ENCODE peak calls at places on chromosomes 6 and 20, in seven cellular contexts. One of them, this sample, is unnamed.

GRCh38 chr20:6473197-6473596 is 294.3 kb upstream of the BMP2 start:
- DNase-seq in HCT116: no peak
- DNase-seq in left lung: no peak
- DNase-seq in IMR-90: peak
- DNase-seq in H9: no peak
- DNase-seq in A673: no peak
- DNase-seq in psoas muscle: no peak
- DNase-seq in this sample: peak

GRCh38 chr6:90406142-90406794 is 109.6 kb upstream of the BACH2 start:
- DNase-seq in HCT116: peak
- DNase-seq in left lung: no peak
- DNase-seq in IMR-90: peak
- DNase-seq in H9: no peak
- DNase-seq in A673: peak
- DNase-seq in psoas muscle: no peak
- DNase-seq in this sample: peak

GRCh38 chr6:28940294-28940858 is 16.6 kb upstream of the TRIM27 start:
- DNase-seq in HCT116: no peak
- DNase-seq in left lung: no peak
- DNase-seq in IMR-90: no peak
- DNase-seq in H9: peak
- DNase-seq in A673: peak
- DNase-seq in psoas muscle: no peak
- DNase-seq in this sample: no peak

GRCh38 chr6:145263807-145264206 is 471.5 kb downstream of the EPM2A start:
- DNase-seq in HCT116: no peak
- DNase-seq in left lung: no peak
- DNase-seq in IMR-90: no peak
- DNase-seq in H9: no peak
- DNase-seq in A673: no peak
- DNase-seq in psoas muscle: no peak
- DNase-seq in this sample: no peak

GRCh38 chr20:2978519-2978918 is 64.9 kb upstream of the GNRH2 start:
- DNase-seq in HCT116: no peak
- DNase-seq in left lung: no peak
- DNase-seq in IMR-90: no peak
- DNase-seq in H9: no peak
- DNase-seq in A673: no peak
- DNase-seq in psoas muscle: no peak
- DNase-seq in this sample: no peak

GRCh38 chr6:20873425-20874190 is 339.4 kb downstream of the CDKAL1 start:
- DNase-seq in HCT116: no peak
- DNase-seq in left lung: no peak
- DNase-seq in IMR-90: no peak
- DNase-seq in H9: peak
- DNase-seq in A673: peak
- DNase-seq in psoas muscle: no peak
- DNase-seq in this sample: no peak

GRCh38 chr6:166004491-166005275 is 163.0 kb downstream of the TBXT start:
- DNase-seq in HCT116: no peak
- DNase-seq in left lung: no peak
- DNase-seq in IMR-90: no peak
- DNase-seq in H9: no peak
- DNase-seq in A673: no peak
- DNase-seq in psoas muscle: no peak
- DNase-seq in this sample: no peak

GRCh38 chr6:89404512-89404911 is 7.6 kb downstream of the RRAGD start:
- DNase-seq in HCT116: no peak
- DNase-seq in left lung: no peak
- DNase-seq in IMR-90: no peak
- DNase-seq in H9: no peak
- DNase-seq in A673: no peak
- DNase-seq in psoas muscle: no peak
- DNase-seq in this sample: no peak

GRCh38 chr20:12012241-12013222 is 94.8 kb downstream of the BTBD3 start:
- DNase-seq in HCT116: peak
- DNase-seq in left lung: no peak
- DNase-seq in IMR-90: peak
- DNase-seq in H9: peak
- DNase-seq in A673: peak
- DNase-seq in psoas muscle: no peak
- DNase-seq in this sample: peak

GRCh38 chr6:123967900-123968299 is 164.2 kb downstream of the NKAIN2 start:
- DNase-seq in HCT116: no peak
- DNase-seq in left lung: no peak
- DNase-seq in IMR-90: no peak
- DNase-seq in H9: no peak
- DNase-seq in A673: no peak
- DNase-seq in psoas muscle: no peak
- DNase-seq in this sample: no peak

GRCh38 chr6:20411953-20412352 is 10.3 kb downstream of the E2F3 start:
- DNase-seq in HCT116: no peak
- DNase-seq in left lung: no peak
- DNase-seq in IMR-90: no peak
- DNase-seq in H9: no peak
- DNase-seq in A673: no peak
- DNase-seq in psoas muscle: no peak
- DNase-seq in this sample: no peak

GRCh38 chr20:43456809-43457639 is 672 bp upstream of the SRSF6 start:
- DNase-seq in HCT116: peak
- DNase-seq in left lung: peak
- DNase-seq in IMR-90: peak
- DNase-seq in H9: peak
- DNase-seq in A673: peak
- DNase-seq in psoas muscle: peak
- DNase-seq in this sample: peak

GRCh38 chr20:52814371-52814770 is 157.8 kb upstream of the TSHZ2 start:
- DNase-seq in HCT116: no peak
- DNase-seq in left lung: no peak
- DNase-seq in IMR-90: no peak
- DNase-seq in H9: no peak
- DNase-seq in A673: no peak
- DNase-seq in psoas muscle: no peak
- DNase-seq in this sample: no peak

GRCh38 chr6:56837322-56837894 is 117.5 kb upstream of the BEND6 start:
- DNase-seq in HCT116: no peak
- DNase-seq in left lung: no peak
- DNase-seq in IMR-90: no peak
- DNase-seq in H9: no peak
- DNase-seq in A673: no peak
- DNase-seq in psoas muscle: no peak
- DNase-seq in this sample: no peak

GRCh38 chr20:36624068-36624813 is 18.7 kb downstream of the RAB5IF start:
- DNase-seq in HCT116: no peak
- DNase-seq in left lung: no peak
- DNase-seq in IMR-90: no peak
- DNase-seq in H9: peak
- DNase-seq in A673: no peak
- DNase-seq in psoas muscle: no peak
- DNase-seq in this sample: no peak
- TF ChIP-seq CTCF in HCT116: no peak
- TF ChIP-seq CTCF in left lung: no peak
- TF ChIP-seq CTCF in IMR-90: no peak
- TF ChIP-seq CTCF in H9: no peak
- TF ChIP-seq CTCF in A673: no peak
- TF ChIP-seq CTCF in psoas muscle: no peak
- TF ChIP-seq CTCF in this sample: no peak

GRCh38 chr6:42661540-42662153 is 60.8 kb downstream of the PRPH2 start:
- DNase-seq in HCT116: peak
- DNase-seq in left lung: peak
- DNase-seq in IMR-90: peak
- DNase-seq in H9: peak
- DNase-seq in A673: peak
- DNase-seq in psoas muscle: peak
- DNase-seq in this sample: peak
- H3K27ac ChIP-seq in HCT116: no peak
- H3K27ac ChIP-seq in left lung: no peak
- H3K27ac ChIP-seq in IMR-90: no peak
- H3K27ac ChIP-seq in H9: no peak
- H3K27ac ChIP-seq in A673: no peak
- H3K27ac ChIP-seq in psoas muscle: no peak
- H3K27ac ChIP-seq in this sample: no peak

GRCh38 chr6:5997420-5998093 is 9.2 kb downstream of the NRN1 start:
- DNase-seq in HCT116: no peak
- DNase-seq in left lung: peak
- DNase-seq in IMR-90: no peak
- DNase-seq in H9: peak
- DNase-seq in A673: peak
- DNase-seq in psoas muscle: peak
- DNase-seq in this sample: no peak

GRCh38 chr6:5996701-5997419 is 9.9 kb downstream of the NRN1 start:
- DNase-seq in HCT116: no peak
- DNase-seq in left lung: peak
- DNase-seq in IMR-90: peak
- DNase-seq in H9: peak
- DNase-seq in A673: peak
- DNase-seq in psoas muscle: no peak
- DNase-seq in this sample: peak

GRCh38 chr6:5998236-5998635 is 8.5 kb downstream of the NRN1 start:
- DNase-seq in HCT116: no peak
- DNase-seq in left lung: no peak
- DNase-seq in IMR-90: no peak
- DNase-seq in H9: no peak
- DNase-seq in A673: no peak
- DNase-seq in psoas muscle: no peak
- DNase-seq in this sample: no peak

GRCh38 chr6:5999688-6000608 is 6.8 kb downstream of the NRN1 start:
- DNase-seq in HCT116: no peak
- DNase-seq in left lung: peak
- DNase-seq in IMR-90: no peak
- DNase-seq in H9: peak
- DNase-seq in A673: no peak
- DNase-seq in psoas muscle: no peak
- DNase-seq in this sample: no peak

DNA sequence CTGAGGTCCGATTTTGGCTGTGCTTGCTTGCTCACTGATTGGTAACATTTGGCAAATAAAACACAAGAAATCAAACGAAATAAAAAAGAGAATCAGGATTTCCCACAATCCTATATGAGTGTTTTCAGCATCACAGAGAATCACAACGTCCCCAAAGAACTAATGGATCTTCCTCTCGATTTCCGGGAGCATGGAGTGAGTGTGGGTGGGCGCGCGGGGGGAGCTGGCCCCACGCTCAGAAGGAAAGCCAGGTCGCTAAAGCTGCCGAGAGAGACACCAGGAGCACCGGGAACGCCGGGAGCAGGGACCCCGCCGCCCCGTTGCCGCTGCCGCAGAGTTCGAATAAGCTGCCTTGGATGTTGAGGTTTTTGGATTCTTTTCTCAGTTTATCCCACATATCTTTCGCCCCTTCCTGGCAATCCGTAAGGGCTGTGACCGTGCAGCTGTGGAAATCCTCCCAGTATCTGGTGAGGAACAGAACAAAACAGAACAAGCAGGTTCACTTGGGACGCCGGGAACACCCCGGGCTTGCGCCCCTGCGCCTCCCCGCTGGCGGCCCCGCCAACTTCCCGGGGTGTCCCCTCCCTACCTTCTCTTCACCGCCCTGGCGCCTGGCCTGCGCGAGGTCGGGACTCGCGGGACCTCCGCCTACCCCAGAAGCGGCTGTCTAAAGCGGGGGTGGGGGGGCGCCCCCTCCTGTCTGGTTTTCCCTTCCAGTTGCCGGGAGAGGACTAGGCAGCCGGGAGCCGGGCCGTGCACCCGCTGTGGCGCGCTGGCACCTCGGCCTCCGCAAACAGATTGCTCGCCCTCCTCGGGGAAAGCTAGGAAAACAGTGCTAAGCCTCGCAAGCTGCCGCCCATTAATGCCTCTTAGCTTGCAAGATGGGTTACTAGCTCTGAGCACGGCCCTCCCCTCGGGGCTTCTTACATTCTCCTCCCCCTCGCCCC is 7.7 kb downstream of the NRN1 start:
- DNase-seq in HCT116: no peak
- DNase-seq in left lung: peak
- DNase-seq in IMR-90: no peak
- DNase-seq in H9: peak
- DNase-seq in A673: peak
- DNase-seq in psoas muscle: peak
- DNase-seq in this sample: no peak
- TF ChIP-seq CTCF in HCT116: no peak
- TF ChIP-seq CTCF in left lung: no peak
- TF ChIP-seq CTCF in IMR-90: no peak
- TF ChIP-seq CTCF in H9: peak
- TF ChIP-seq CTCF in A673: peak
- TF ChIP-seq CTCF in psoas muscle: peak
- TF ChIP-seq CTCF in this sample: no peak

GRCh38 chr6:36050305-36050704 is 22.7 kb downstream of the MAPK14 start:
- DNase-seq in HCT116: no peak
- DNase-seq in left lung: no peak
- DNase-seq in IMR-90: no peak
- DNase-seq in H9: no peak
- DNase-seq in A673: no peak
- DNase-seq in psoas muscle: no peak
- DNase-seq in this sample: no peak
- H3K27ac ChIP-seq in HCT116: no peak
- H3K27ac ChIP-seq in left lung: peak
- H3K27ac ChIP-seq in IMR-90: no peak
- H3K27ac ChIP-seq in H9: no peak
- H3K27ac ChIP-seq in A673: no peak
- H3K27ac ChIP-seq in psoas muscle: no peak
- H3K27ac ChIP-seq in this sample: no peak

This sample was measured in brain microvascular endothelial cell.